ENCODE peak calls at places on chromosomes 11 and 22, in eight cellular contexts. Y is stimulated activated naive CD8-positive, alpha-beta T cell treated with anti-CD3 and anti-CD28 coated beads, Interleukin-15, amount 100 ng/mL, for 72 hours; B is stimulated activated effector memory CD8-positive, alpha-beta T cell treated with anti-CD3 and anti-CD28 coated beads, Interleukin-12 subunit alpha, Interleukin-12 subunit beta, amount 100 ng/mL, for 72 hours; I is aorta; O is activated CD8-positive, alpha-beta T cell treated with anti-CD3 and anti-CD28 coated beads for 36 hours; A is right cardiac atrium; S is pancreas; W is stimulated activated naive B cell treated with anti-CD40 and anti-IgM and Interleukin-4, amounts not matched to agents 10 μg/mL and 1 μg/mL and 100 μg/mL, for 72 hours. E is an unnamed sample.

GRCh38 chr11:3626250-3626960 is 15.4 kb downstream of the ART5 start:
- ATAC-seq in Y (peak; percentile 54), B (peak; percentile 29), I (no peak), O (no peak), A (peak; percentile 40), S (no peak), W (peak; percentile 61), E (peak; percentile 42)

GRCh38 chr11:110131386-110132123 is 38.4 kb downstream of the ZC3H12C start:
- ATAC-seq in Y (no peak), B (no peak), I (no peak), O (no peak), A (no peak), S (no peak), W (no peak), E (no peak)

GRCh38 chr11:22193348-22194051 is 615 bp downstream of the ANO5 start:
- ATAC-seq in Y (peak; percentile 52), B (peak; percentile 51), I (peak; percentile 59), O (no peak), A (peak; percentile 54), S (peak; percentile 57), W (peak; percentile 24), E (peak; percentile 25)

GRCh38 chr11:3835100-3835485 is 5.7 kb downstream of the RHOG start:
- ATAC-seq in Y (no peak), B (no peak), I (no peak), O (no peak), A (no peak), S (no peak), W (no peak), E (no peak)

GRCh38 chr11:13775471-13775870 is 107.0 kb downstream of the FAR1 start:
- ATAC-seq in Y (no peak), B (no peak), I (no peak), O (no peak), A (no peak), S (no peak), W (no peak), E (no peak)

GRCh38 chr11:3989891-3990290 is 104.7 kb upstream of the RRM1 start:
- ATAC-seq in Y (peak; percentile 87), B (peak; percentile 75), I (no peak), O (peak; percentile 54), A (no peak), S (no peak), W (peak; percentile 33), E (no peak)

GRCh38 chr11:105960252-105961245 is 61.5 kb downstream of the MSANTD4 start:
- ATAC-seq in Y (no peak), B (no peak), I (no peak), O (no peak), A (no peak), S (no peak), W (no peak), E (no peak)

GRCh38 chr11:108669711-108670110 is 4.8 kb downstream of the DDX10 start:
- ATAC-seq in Y (no peak), B (no peak), I (no peak), O (no peak), A (no peak), S (no peak), W (no peak), E (no peak)

GRCh38 chr11:125404136-125404810 is 91.8 kb downstream of the FEZ1 start:
- ATAC-seq in Y (peak; percentile 5), B (no peak), I (no peak), O (no peak), A (peak; percentile 4), S (no peak), W (peak; percentile 17), E (no peak)

GRCh38 chr22:48044484-48045060 is 1282.1 kb downstream of the TBC1D22A start:
- ATAC-seq in Y (no peak), B (no peak), I (no peak), O (no peak), A (no peak), S (no peak), W (no peak), E (no peak)

GRCh38 chr11:70000228-70000627 is 77.9 kb upstream of the ANO1 start:
- ATAC-seq in Y (no peak), B (no peak), I (no peak), O (no peak), A (no peak), S (no peak), W (no peak), E (no peak)

GRCh38 chr11:31557991-31558390 is 48.4 kb downstream of the ELP4 start:
- ATAC-seq in Y (no peak), B (no peak), I (no peak), O (no peak), A (peak; percentile 47), S (no peak), W (no peak), E (no peak)

GRCh38 chr11:123740787-123741158 is 687 bp downstream of the ZNF202 start:
- ATAC-seq in Y (peak; percentile 2), B (no peak), I (peak; percentile 30), O (no peak), A (no peak), S (no peak), W (no peak), E (peak; percentile 1)

GRCh38 chr11:79546366-79546765 is 105.5 kb upstream of the TENM4 start:
- ATAC-seq in Y (no peak), B (no peak), I (no peak), O (no peak), A (no peak), S (no peak), W (peak; percentile 23), E (no peak)

E was measured in stimulated activated memory B cell treated with anti-CD40 and anti-IgM and Interleukin-4, amounts not matched to agents 10 μg/mL and 1 μg/mL and 100 μg/mL, for 72 hours.